ENCODE peak calls at places on chromosome 16, in ten cellular contexts. J, K, B, X, H, L, T, V, M and P are unnamed samples.
A peak's percentile ranks its signal among the peaks of the same experiment; 100 is the strongest.

GRCh38 chr16:67213197-67214019 is 13.5 kb upstream of the TMEM208 start:
- DNase-seq in T (no peak), K (no peak), L (no peak), H (peak; percentile 68), M (no peak), B (no peak), V (no peak), J (no peak), X (no peak), P (no peak)

GRCh38 chr16:83513006-83513755 is 294.6 kb upstream of the HSBP1 start:
- DNase-seq in B (no peak), X (no peak), H (no peak), J (no peak), V (no peak), L (no peak), T (no peak), M (no peak), K (no peak), P (no peak)

GRCh38 chr16:55059146-55059545 is 128.5 kb downstream of the IRX5 start:
- DNase-seq in H (no peak), X (no peak), K (no peak), B (no peak), L (no peak), M (no peak), J (no peak), T (no peak), V (no peak), P (no peak)

GRCh38 chr16:21324267-21324666 is 46.2 kb upstream of the CRYM start:
- DNase-seq in M (no peak), L (no peak), V (no peak), X (no peak), T (no peak), K (no peak), B (no peak), J (no peak), H (no peak), P (no peak)

GRCh38 chr16:17173134-17173729 is 297.5 kb downstream of the XYLT1 start:
- DNase-seq in X (peak; percentile 75), K (no peak), L (no peak), H (peak; percentile 78), V (peak; percentile 18), M (peak; percentile 80), J (peak; percentile 18), T (peak; percentile 74), B (no peak), P (no peak)

GRCh38 chr16:48444574-48444973 is 59.4 kb upstream of the SIAH1 start:
- DNase-seq in L (no peak), K (no peak), T (peak; percentile 32), M (peak; percentile 68), V (peak; percentile 58), H (peak; percentile 22), X (no peak), B (peak; percentile 77), J (no peak), P (no peak)

GRCh38 chr16:50275428-50276127 is 9.2 kb downstream of the ADCY7 start:
- DNase-seq in K (no peak), M (no peak), T (no peak), X (no peak), B (no peak), H (no peak), J (no peak), L (no peak), V (no peak), P (no peak)

GRCh38 chr16:11964761-11965539 is at the start of gene TNFRSF17:
- DNase-seq in J (no peak), X (no peak), T (no peak), K (no peak), B (no peak), M (no peak), L (no peak), H (no peak), V (no peak), P (no peak)

GRCh38 chr16:69626256-69626655 is 60.5 kb downstream of the NFAT5 start:
- DNase-seq in J (no peak), T (no peak), B (no peak), K (no peak), H (no peak), X (no peak), V (no peak), M (no peak), L (no peak), P (no peak)

GRCh38 chr16:27582883-27583282 is 32.9 kb downstream of the KATNIP start:
- DNase-seq in X (no peak), H (no peak), L (no peak), K (no peak), T (no peak), B (no peak), J (no peak), V (no peak), M (no peak), P (no peak)

GRCh38 chr16:16867994-16868393 is 489.1 kb downstream of the NPIPA7 start:
- DNase-seq in H (no peak), M (no peak), X (no peak), L (no peak), V (no peak), J (no peak), B (no peak), K (no peak), T (no peak), P (no peak)

DNA sequence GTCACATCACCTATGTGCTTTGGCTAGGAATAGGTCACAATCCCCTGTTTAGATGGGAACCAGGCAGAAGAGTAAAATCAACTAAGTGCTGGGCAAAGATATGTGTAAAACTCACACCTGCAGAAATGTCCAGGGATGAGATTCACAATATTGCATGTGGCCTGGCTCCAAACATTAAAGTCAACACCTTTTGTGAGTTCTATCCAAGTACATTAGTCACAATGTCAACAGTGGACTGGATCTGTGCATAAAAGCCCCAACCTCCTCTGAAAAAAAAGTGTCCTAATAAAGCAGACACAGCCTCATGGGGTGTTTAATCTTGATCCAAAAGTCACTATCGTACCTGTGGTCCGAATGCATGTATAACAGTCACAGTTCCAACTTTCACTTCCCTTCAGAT is 1990.3 kb downstream of the TP53TG3F start:
- DNase-seq in T (no peak), L (no peak), V (no peak), X (no peak), J (no peak), B (no peak), H (no peak), M (no peak), K (no peak), P (no peak)
- H3K9me3 ChIP-seq in T (peaks cover 15% of the 10 kb centered on the region), L (peaks cover 23% of the 10 kb centered on the region), V (peaks cover 33% of the 10 kb centered on the region), X (peaks cover 32% of the 10 kb centered on the region), J (no peaks in the 10 kb centered on the region), B (peaks cover 9% of the 10 kb centered on the region), H (peaks cover 17% of the 10 kb centered on the region), M (peaks cover 2% of the 10 kb centered on the region), K (peaks cover 24% of the 10 kb centered on the region), P (no peaks in the 10 kb centered on the region)

GRCh38 chr16:7333326-7333725 is 681 bp downstream of the RBFOX1 start:
- DNase-seq in J (no peak), M (no peak), L (no peak), V (no peak), B (no peak), X (no peak), K (no peak), H (no peak), T (no peak), P (no peak)

GRCh38 chr16:7331997-7332396 is 648 bp upstream of the RBFOX1 start:
- DNase-seq in H (no peak), K (no peak), L (no peak), X (no peak), V (no peak), B (no peak), J (no peak), T (no peak), M (no peak), P (no peak)

GRCh38 chr16:7332611-7333010 is at the start of gene RBFOX1:
- DNase-seq in V (no peak), T (no peak), J (no peak), X (no peak), B (no peak), L (no peak), H (no peak), M (no peak), K (no peak), P (no peak)

GRCh38 chr16:7334801-7335560 is 2.3 kb downstream of the RBFOX1 start:
- DNase-seq in B (no peak), J (no peak), L (no peak), V (no peak), T (no peak), M (no peak), X (no peak), H (no peak), K (no peak), P (no peak)

DNA sequence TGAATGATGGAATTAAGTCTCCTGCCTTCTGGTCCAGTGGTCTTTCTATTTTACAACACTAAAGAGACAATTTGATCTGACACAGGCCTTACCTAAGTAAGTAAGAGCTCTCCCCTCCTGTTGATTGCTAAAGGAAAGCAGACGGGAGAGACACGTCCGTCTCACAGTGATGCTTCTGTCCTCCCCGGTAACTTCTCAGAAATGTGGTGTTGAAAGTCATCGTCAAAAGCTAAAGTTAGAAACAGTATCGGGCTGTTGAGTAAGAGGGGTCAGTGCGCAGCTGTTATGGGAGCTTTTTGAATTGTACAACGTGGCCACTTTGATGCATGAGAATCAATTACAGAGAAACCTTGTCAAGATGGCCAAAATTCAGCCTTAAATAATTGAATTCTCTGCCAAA is 1.9 kb upstream of the RBFOX1 start:
- DNase-seq in X (no peak), M (no peak), T (no peak), H (no peak), K (no peak), V (no peak), B (no peak), L (no peak), J (no peak), P (no peak)
- H3K9me3 ChIP-seq in X (no peaks in the 10 kb centered on the region), M (no peaks in the 10 kb centered on the region), T (no peaks in the 10 kb centered on the region), H (no peaks in the 10 kb centered on the region), K (peaks cover 8% of the 10 kb centered on the region), V (peaks cover 9% of the 10 kb centered on the region), B (no peaks in the 10 kb centered on the region), L (no peaks in the 10 kb centered on the region), J (no peaks in the 10 kb centered on the region), P (no peaks in the 10 kb centered on the region)

DNA sequence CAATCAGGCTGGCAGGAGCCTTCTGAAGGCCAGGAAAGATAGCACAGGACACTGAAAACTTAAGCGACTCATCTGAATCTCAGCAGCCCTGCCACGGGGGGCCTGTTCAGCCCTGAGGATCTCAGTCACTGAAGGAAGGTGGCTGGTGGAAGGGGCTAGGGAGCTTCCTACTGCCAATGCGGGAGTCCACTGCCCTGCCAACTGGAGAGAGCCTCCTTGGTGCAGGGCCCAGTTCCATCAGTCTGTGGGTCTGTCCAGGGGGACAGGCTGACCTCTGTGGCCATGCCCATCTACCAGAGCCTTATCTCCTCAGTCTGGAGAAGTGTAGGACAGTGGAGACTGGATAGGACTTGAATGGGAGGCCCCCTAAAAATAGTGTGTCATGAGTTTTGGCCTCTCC is 1851.6 kb downstream of the TP53TG3F start:
- DNase-seq in V (no peak), H (no peak), K (no peak), J (no peak), X (no peak), T (no peak), B (no peak), M (no peak), L (no peak), P (no peak)
- H3K9me3 ChIP-seq in V (peaks cover 50% of the 10 kb centered on the region), H (no peaks in the 10 kb centered on the region), K (peaks cover 9% of the 10 kb centered on the region), J (no peaks in the 10 kb centered on the region), X (no peaks in the 10 kb centered on the region), T (no peaks in the 10 kb centered on the region), B (peaks cover 1% of the 10 kb centered on the region), M (no peaks in the 10 kb centered on the region), L (peaks cover 4% of the 10 kb centered on the region), P (peaks cover 5% of the 10 kb centered on the region)

DNA sequence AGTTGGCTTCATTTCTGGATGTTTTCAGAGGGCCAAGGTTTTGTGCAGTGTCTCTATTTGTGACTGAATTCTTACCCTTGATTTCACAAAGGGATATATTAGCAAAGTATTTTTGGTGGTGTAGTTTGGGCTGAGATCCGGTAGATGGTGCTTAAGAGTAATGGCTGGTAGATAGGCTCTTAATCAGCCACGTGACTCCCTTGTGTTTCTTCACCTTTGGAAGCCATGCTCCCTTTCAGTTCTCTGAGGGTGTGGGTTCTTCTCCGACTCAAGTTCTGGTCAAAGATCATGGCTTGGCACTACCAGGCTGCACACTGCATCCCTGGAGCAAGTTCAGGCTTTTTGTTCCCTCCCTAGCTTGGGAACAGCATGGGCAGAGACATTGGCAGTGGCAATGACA is 887.3 kb downstream of the CDH8 start:
- DNase-seq in B (peak; percentile 7), V (no peak), L (no peak), X (no peak), T (no peak), J (no peak), M (no peak), H (no peak), K (no peak), P (no peak)
- H3K9me3 ChIP-seq in B (no peaks in the 10 kb centered on the region), V (peaks cover 20% of the 10 kb centered on the region), L (peaks cover 5% of the 10 kb centered on the region), X (no peaks in the 10 kb centered on the region), T (no peaks in the 10 kb centered on the region), J (no peaks in the 10 kb centered on the region), M (no peaks in the 10 kb centered on the region), H (no peaks in the 10 kb centered on the region), K (peaks cover 8% of the 10 kb centered on the region), P (peaks cover 5% of the 10 kb centered on the region)